ENCODE peak calls at places on chromosomes 12 and 14, in five cellular contexts. T is hepatocyte, K is prostate gland, V is spleen, R is stomach. Z is an unnamed sample.

GRCh38 chr14:41295734-41296133 is 310.9 kb upstream of the LRFN5 start:
- DNase-seq in T (no peak), K (no peak), V (no peak), R (no peak), Z (no peak)

GRCh38 chr12:126337556-126337955 is 1272.3 kb downstream of the AACS start:
- DNase-seq in T (no peak), K (no peak), V (no peak), R (no peak), Z (peak)

GRCh38 chr12:108582981-108583770 is 14.7 kb downstream of the TMEM119 start:
- DNase-seq in T (no peak), K (no peak), V (peak), R (no peak), Z (no peak)

GRCh38 chr12:67515679-67516363 is 132.7 kb upstream of the DYRK2 start:
- DNase-seq in T (peak), K (no peak), V (no peak), R (peak), Z (no peak)

GRCh38 chr14:74510211-74510931 is 16.8 kb downstream of the ISCA2 start:
- DNase-seq in T (no peak), K (no peak), V (peak), R (no peak), Z (peak)

GRCh38 chr14:74579447-74580274 is 32.4 kb downstream of the LTBP2 start:
- DNase-seq in T (no peak), K (no peak), V (peak), R (no peak), Z (peak)

GRCh38 chr14:101622251-101623076 is 61.2 kb downstream of the DIO3 start:
- DNase-seq in T (no peak), K (no peak), V (peak), R (no peak), Z (no peak)

GRCh38 chr12:53231859-53232640 is at the start of gene RARG:
- DNase-seq in T (peak), K (peak), V (peak), R (peak), Z (peak)

GRCh38 chr14:90698379-90698869 is 117.8 kb downstream of the TTC7B start:
- DNase-seq in T (peak), K (no peak), V (no peak), R (no peak), Z (peak)

GRCh38 chr14:69887740-69888657 is 8.8 kb downstream of the SMOC1 start:
- DNase-seq in T (no peak), K (no peak), V (no peak), R (no peak), Z (no peak)

GRCh38 chr12:92619730-92620684 is 82.8 kb upstream of the PLEKHG7 start:
- DNase-seq in T (no peak), K (no peak), V (no peak), R (no peak), Z (peak)

GRCh38 chr14:30610719-30611388 is 11.3 kb upstream of the SCFD1 start:
- DNase-seq in T (peak), K (peak), V (no peak), R (peak), Z (peak)

GRCh38 chr12:94427520-94428381 is 31.9 kb downstream of the CEP83 start:
- DNase-seq in T (peak), K (no peak), V (no peak), R (no peak), Z (peak)

GRCh38 chr12:9798008-9798619 is 29.2 kb upstream of the KLRF1 start:
- DNase-seq in T (peak), K (peak), V (peak), R (peak), Z (peak)

GRCh38 chr12:74552201-74552600 is 14.6 kb downstream of the ATXN7L3B start:
- DNase-seq in T (no peak), K (no peak), V (no peak), R (no peak), Z (no peak)

DNA sequence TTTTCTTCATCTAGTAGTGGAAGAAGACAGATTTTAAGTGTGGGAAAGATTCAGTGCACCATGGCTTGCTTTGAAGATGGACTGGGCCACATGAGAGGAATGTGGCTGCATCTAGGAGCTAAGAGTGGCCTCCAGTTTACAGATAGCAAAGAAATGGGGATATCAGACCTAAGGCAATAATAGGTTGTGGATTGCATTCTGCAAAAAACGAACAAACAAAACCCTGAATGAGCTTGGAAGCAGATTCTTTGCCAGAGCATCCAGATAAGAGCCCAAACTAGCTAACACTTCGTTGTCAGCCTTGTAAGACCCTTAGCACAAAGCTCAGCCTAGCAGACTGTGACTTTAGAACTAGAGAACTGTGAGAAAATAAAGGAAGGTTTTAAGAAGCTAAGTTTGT is 9.6 kb downstream of the ATXN7L3B start:
- DNase-seq in T (no peak), K (no peak), V (no peak), R (no peak), Z (no peak)
- H3K4me3 ChIP-seq in T (no peak), K (no peak), V (no peak), R (no peak), Z (no peak)

GRCh38 chr12:32170437-32170998 is 63.9 kb downstream of the BICD1 start:
- DNase-seq in T (no peak), K (no peak), V (no peak), R (no peak), Z (no peak)
- H3K4me3 ChIP-seq in T (no peak), K (no peak), V (no peak), R (no peak), Z (no peak)

GRCh38 chr14:94974422-94974821 is 182.9 kb downstream of the DICER1 start:
- DNase-seq in T (no peak), K (no peak), V (no peak), R (no peak), Z (no peak)
- H3K4me3 ChIP-seq in T (no peak), K (no peak), V (no peak), R (no peak), Z (no peak)

GRCh38 chr12:18895946-18896345 is 158.0 kb downstream of the CAPZA3 start:
- DNase-seq in T (peak), K (no peak), V (no peak), R (no peak), Z (no peak)

GRCh38 chr12:18899678-18900317 is 161.9 kb downstream of the CAPZA3 start:
- DNase-seq in T (no peak), K (no peak), V (no peak), R (no peak), Z (peak)

GRCh38 chr12:18899162-18899561 is 161.2 kb downstream of the CAPZA3 start:
- DNase-seq in T (no peak), K (no peak), V (no peak), R (no peak), Z (no peak)

GRCh38 chr12:18898469-18898868 is 160.6 kb downstream of the CAPZA3 start:
- DNase-seq in T (peak), K (no peak), V (no peak), R (no peak), Z (no peak)

GRCh38 chr12:18897816-18898215 is 159.9 kb downstream of the CAPZA3 start:
- DNase-seq in T (no peak), K (no peak), V (no peak), R (no peak), Z (no peak)
- H3K4me3 ChIP-seq in T (no peak), K (no peak), V (no peak), R (no peak), Z (no peak)

GRCh38 chr12:54368709-54369596 is 4.7 kb upstream of the GPR84 start:
- DNase-seq in T (peak), K (peak), V (peak), R (peak), Z (peak)
- H3K4me3 ChIP-seq in T (no peak), K (no peak), V (peak), R (peak), Z (peak)

DNA sequence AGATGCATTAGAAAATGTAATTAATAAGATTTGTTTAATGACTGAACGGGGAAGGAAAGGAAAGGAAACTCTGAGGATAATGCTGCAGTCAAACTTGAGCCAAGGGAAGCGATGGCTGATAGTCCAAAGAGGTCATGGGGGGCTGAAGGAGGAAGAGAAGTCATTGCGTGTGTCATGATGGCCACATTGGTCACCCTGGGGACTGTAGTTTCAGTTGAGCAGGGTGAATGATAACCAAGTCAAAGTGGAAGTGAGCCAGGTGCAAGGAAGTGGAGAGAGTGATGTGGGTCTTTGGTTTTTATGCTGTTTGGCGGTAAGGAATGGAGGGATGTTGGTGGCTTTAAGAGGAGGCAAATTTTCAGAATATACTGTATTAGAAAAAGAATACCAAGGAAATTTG is 21.6 kb downstream of the C12orf75 start:
- DNase-seq in T (no peak), K (no peak), V (no peak), R (no peak), Z (no peak)
- H3K4me3 ChIP-seq in T (no peak), K (no peak), V (no peak), R (no peak), Z (no peak)

GRCh38 chr12:49263400-49263763 is 1.5 kb upstream of the TUBA1C start:
- DNase-seq in T (no peak), K (no peak), V (no peak), R (no peak), Z (no peak)
- H3K4me3 ChIP-seq in T (no peak), K (no peak), V (no peak), R (no peak), Z (no peak)